ENCODE peak calls at places on chromosomes 3 and 15, in four cellular contexts. B is GM10248, I is esophagus squamous epithelium, P is endothelial cell. W is an unnamed sample.

GRCh38 chr3:140433431-140433830 is 244.4 kb upstream of the TRIM42 start:
- DNase-seq in I (no peak), P (no peak), B (no peak), W (no peak)

GRCh38 chr3:124784686-124785382 is 54.6 kb downstream of the UMPS start:
- DNase-seq in B (no peak), I (no peak), P (no peak), W (no peak)

GRCh38 chr3:157276801-157277200 is 116.9 kb upstream of the CCNL1 start:
- DNase-seq in I (no peak), P (no peak), B (no peak), W (no peak)

GRCh38 chr3:160027541-160028195 is 39.0 kb downstream of the IL12A start:
- DNase-seq in I (no peak), P (no peak), B (peak; percentile 53), W (no peak)

GRCh38 chr3:108222813-108223307 is 636 bp upstream of the IFT57 start:
- DNase-seq in B (no peak), I (no peak), P (no peak), W (no peak)

GRCh38 chr3:128316456-128316855 is 150.2 kb downstream of the DNAJB8 start:
- DNase-seq in B (no peak), I (no peak), P (no peak), W (peak; percentile 38)

GRCh38 chr3:183328823-183329222 is 75.8 kb downstream of the B3GNT5 start:
- DNase-seq in I (no peak), B (no peak), P (no peak), W (no peak)

GRCh38 chr3:72318504-72319201 is 529.6 kb downstream of the SHQ1 start:
- DNase-seq in I (no peak), P (no peak), B (no peak), W (no peak)

GRCh38 chr3:49020335-49021212 is 1.3 kb upstream of the NDUFAF3 start:
- DNase-seq in B (peak; percentile 54), I (no peak), P (peak; percentile 42), W (no peak)

GRCh38 chr3:165643433-165643824 is 193.8 kb downstream of the BCHE start:
- DNase-seq in P (no peak), I (no peak), B (no peak), W (no peak)

GRCh38 chr3:112681822-112682325 is 40.9 kb upstream of the CCDC80 start:
- DNase-seq in I (no peak), P (no peak), B (no peak), W (no peak)

GRCh38 chr3:60095930-60096329 is 1046.1 kb upstream of the CFAP20DC start:
- DNase-seq in I (no peak), B (no peak), P (no peak), W (no peak)

GRCh38 chr3:157958471-157958870 is 147.7 kb downstream of the SHOX2 start:
- DNase-seq in I (no peak), B (no peak), P (no peak), W (no peak)

GRCh38 chr3:160828880-160829279 is 72.8 kb downstream of the PPM1L start:
- DNase-seq in B (no peak), P (no peak), I (no peak), W (no peak)

GRCh38 chr3:158808697-158809096 is 6.8 kb downstream of the MFSD1 start:
- DNase-seq in I (no peak), B (no peak), P (no peak), W (no peak)

GRCh38 chr3:150840733-150841515 is 64.3 kb downstream of the MINDY4B start:
- DNase-seq in I (no peak), B (no peak), P (no peak), W (no peak)
- TF ChIP-seq CTCF in I (no peak), B (peak; percentile 13), P (no peak), W (no peak)

DNA sequence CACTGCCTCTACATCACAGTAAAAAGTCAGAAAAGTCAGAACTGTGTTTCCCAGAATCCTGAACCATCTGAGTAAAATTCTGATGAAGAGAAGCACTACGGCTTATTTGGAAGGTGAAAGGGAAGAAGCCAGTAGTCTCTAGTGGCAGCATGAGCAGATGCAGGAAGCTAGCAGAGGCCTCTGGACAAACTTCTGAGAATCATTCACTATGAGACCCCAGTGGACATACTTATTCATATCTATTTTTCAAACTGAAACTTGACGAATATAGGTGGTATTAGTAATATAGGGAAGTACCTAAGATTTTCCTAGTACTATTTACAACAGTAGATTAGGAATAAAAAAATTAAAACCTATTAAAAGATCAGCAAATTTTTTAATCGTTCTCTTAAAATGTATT is 272.8 kb upstream of the TTC14 start:
- DNase-seq in I (no peak), B (peak; percentile 36), P (no peak), W (no peak)
- TF ChIP-seq CTCF in I (no peak), B (peak; percentile 9), P (no peak), W (no peak)

GRCh38 chr3:13623101-13623654 is 74.3 kb downstream of the FBLN2 start:
- DNase-seq in I (no peak), P (no peak), B (no peak), W (no peak)
- TF ChIP-seq CTCF in I (no peak), P (no peak), B (no peak), W (no peak)

DNA sequence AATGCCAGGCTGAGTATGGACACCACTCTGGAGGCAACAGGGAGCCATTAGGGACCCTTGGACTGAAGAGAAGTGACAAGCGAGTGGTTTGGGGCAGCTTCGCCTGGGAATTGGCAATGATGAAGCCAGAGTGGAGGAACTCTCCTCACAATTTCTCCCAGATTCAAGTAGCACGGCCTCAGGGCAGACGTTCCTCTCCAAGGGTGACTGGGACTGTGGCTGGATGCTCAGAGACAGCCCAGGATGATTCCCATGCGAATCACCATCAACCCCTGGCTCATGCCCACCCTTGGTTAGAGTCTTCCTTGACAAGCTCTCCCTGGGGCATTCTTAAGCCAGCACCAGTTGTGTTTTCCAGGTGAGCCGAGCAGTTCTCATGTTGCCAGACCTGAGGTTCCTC is 16.3 kb upstream of the DOCK3 start:
- DNase-seq in I (no peak), B (no peak), P (no peak), W (no peak)
- TF ChIP-seq CTCF in I (no peak), B (no peak), P (no peak), W (no peak)

DNA sequence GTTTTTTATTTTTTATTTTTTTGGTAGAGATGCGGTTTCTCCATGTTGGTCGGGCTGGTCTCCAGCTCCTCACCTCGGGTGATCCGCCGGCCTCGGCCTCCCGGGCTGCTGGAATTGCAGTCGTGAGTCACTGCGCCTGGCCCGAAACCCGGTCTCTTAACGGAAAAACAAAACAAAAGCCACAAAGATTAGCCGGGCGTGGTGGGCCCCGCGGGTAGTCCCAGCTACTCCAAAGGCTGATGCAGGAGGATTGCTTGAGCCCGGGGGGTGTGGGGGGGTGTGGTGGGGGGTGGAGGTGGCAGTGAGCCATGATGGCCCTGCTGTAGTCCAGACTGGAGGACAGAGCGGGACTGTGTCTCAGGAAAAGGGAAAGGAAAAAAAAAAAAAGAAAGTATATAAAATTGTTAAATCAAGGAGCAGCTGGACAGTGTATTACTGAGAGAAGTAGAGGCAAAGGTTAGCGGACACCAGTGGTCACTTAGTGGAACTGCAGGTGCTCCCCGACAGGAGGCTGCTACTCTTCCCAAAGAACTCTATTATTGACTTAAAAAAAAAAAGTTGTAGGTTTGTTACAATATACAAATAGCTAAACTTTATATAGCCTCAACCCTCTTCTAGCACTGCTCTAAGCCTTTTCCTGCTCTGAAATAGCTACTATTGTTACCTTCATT is 30.3 kb upstream of the TUBGCP5 start:
- DNase-seq in B (no peak), I (no peak), P (peak; percentile 14), W (no peak)
- TF ChIP-seq CTCF in B (no peak), I (no peak), P (peak; percentile 55), W (no peak)